ENCODE peak calls at places on chromosome 18, in six cellular contexts. Y, R, C, F, G and H are unnamed samples.

GRCh38 chr18:47036298-47036874 is 965 bp upstream of the ELOA2 start:
- DNase-seq in R (no peak), F (no peak), G (no peak), Y (peak), C (no peak), H (no peak)

GRCh38 chr18:59141294-59142068 is 1.8 kb downstream of the SEC11C start:
- DNase-seq in F (no peak), C (no peak), Y (no peak), G (no peak), R (no peak), H (no peak)

GRCh38 chr18:73891572-73892421 is 255.8 kb downstream of the FBXO15 start:
- DNase-seq in Y (no peak), G (no peak), R (no peak), F (no peak), C (no peak), H (no peak)

GRCh38 chr18:46167971-46168370 is 63.8 kb downstream of the HAUS1 start:
- DNase-seq in F (no peak), R (peak), Y (no peak), G (no peak), C (no peak), H (no peak)

GRCh38 chr18:6929370-6930102 is 188.1 kb downstream of the LAMA1 start:
- DNase-seq in F (no peak), R (no peak), C (no peak), G (no peak), Y (no peak), H (no peak)

GRCh38 chr18:59488899-59489298 is 129.8 kb upstream of the LMAN1 start:
- DNase-seq in Y (no peak), C (no peak), F (no peak), R (no peak), G (no peak), H (no peak)

GRCh38 chr18:26708814-26709717 is 156.4 kb downstream of the AQP4 start:
- DNase-seq in R (no peak), C (no peak), F (no peak), G (no peak), Y (no peak), H (no peak)

GRCh38 chr18:77254711-77255110 is 5.1 kb downstream of the GALR1 start:
- DNase-seq in F (no peak), G (no peak), Y (no peak), R (no peak), C (no peak), H (no peak)

GRCh38 chr18:63292844-63293683 is 26.5 kb downstream of the BCL2 start:
- DNase-seq in R (peak), C (no peak), G (no peak), Y (no peak), F (no peak), H (no peak)

GRCh38 chr18:72206814-72207213 is 337.3 kb downstream of the CBLN2 start:
- DNase-seq in Y (no peak), R (no peak), G (no peak), C (peak), F (no peak), H (no peak)

GRCh38 chr18:77102246-77103040 is 30.1 kb downstream of the MBP start:
- DNase-seq in F (no peak), G (no peak), C (no peak), R (no peak), Y (no peak), H (no peak)

GRCh38 chr18:3452750-3453539 is 3.0 kb downstream of the TGIF1 start:
- DNase-seq in R (no peak), C (no peak), G (no peak), F (no peak), Y (no peak), H (no peak)

GRCh38 chr18:79588636-79589481 is 90.7 kb upstream of the CTDP1 start:
- DNase-seq in F (no peak), G (no peak), Y (no peak), C (no peak), R (no peak), H (peak)

GRCh38 chr18:80247403-80247916 is at the start of gene PARD6G:
- DNase-seq in F (no peak), Y (peak), G (peak), C (peak), R (peak), H (no peak)

GRCh38 chr18:51510020-51510419 is 312.5 kb upstream of the MEX3C start:
- DNase-seq in R (no peak), C (no peak), G (no peak), Y (no peak), F (no peak), H (no peak)

GRCh38 chr18:2304378-2305175 is 266.7 kb downstream of the METTL4 start:
- DNase-seq in F (no peak), Y (no peak), C (no peak), R (no peak), G (no peak), H (no peak)

GRCh38 chr18:58581265-58581664 is 47.6 kb downstream of the ALPK2 start:
- DNase-seq in C (no peak), G (no peak), Y (no peak), F (no peak), R (no peak), H (no peak)

GRCh38 chr18:45166341-45167108 is 448.8 kb upstream of the SLC14A2 start:
- DNase-seq in R (no peak), C (no peak), G (no peak), F (no peak), Y (no peak), H (no peak)

GRCh38 chr18:57051019-57051418 is 95.9 kb upstream of the BOD1L2 start:
- DNase-seq in G (no peak), R (no peak), Y (no peak), C (no peak), F (no peak), H (no peak)

GRCh38 chr18:46712406-46712805 is 44.4 kb downstream of the ST8SIA5 start:
- DNase-seq in Y (no peak), G (no peak), C (no peak), F (no peak), R (no peak), H (no peak)

GRCh38 chr18:72742002-72742401 is 125.8 kb downstream of the NETO1 start:
- DNase-seq in C (no peak), F (no peak), Y (no peak), G (no peak), R (no peak), H (no peak)

GRCh38 chr18:75408554-75409506 is 18.7 kb downstream of the SMIM21 start:
- DNase-seq in R (no peak), C (no peak), G (peak), F (no peak), Y (no peak), H (no peak)

GRCh38 chr18:58788971-58789797 is 75.5 kb upstream of the ZNF532 start:
- DNase-seq in C (no peak), F (no peak), G (no peak), R (no peak), Y (no peak), H (no peak)

GRCh38 chr18:56036673-56037072 is 448.7 kb upstream of the TCF4 start:
- DNase-seq in G (no peak), F (no peak), Y (no peak), C (no peak), R (no peak), H (no peak)